ENCODE peak calls at places on chromosomes 5 and 9, in six cellular contexts. One of them, this sample, is unnamed.

GRCh38 chr9:98995059-98995665 is 51.5 kb downstream of the COL15A1 start:
- DNase-seq in mesenchymal stem cell: no peak
- DNase-seq in H9: peak; percentile 17
- DNase-seq in IMR-90: no peak
- DNase-seq in H1: no peak
- DNase-seq in trophoblast cell: no peak
- DNase-seq in this sample: no peak

GRCh38 chr5:157312492-157312891 is 46.6 kb downstream of the CYFIP2 start:
- DNase-seq in mesenchymal stem cell: peak; percentile 57
- DNase-seq in H9: peak; percentile 52
- DNase-seq in IMR-90: peak; percentile 72
- DNase-seq in H1: no peak
- DNase-seq in trophoblast cell: peak; percentile 76
- DNase-seq in this sample: peak; percentile 6

GRCh38 chr5:160470437-160471341 is 49.0 kb downstream of the PTTG1 start:
- DNase-seq in mesenchymal stem cell: no peak
- DNase-seq in H9: no peak
- DNase-seq in IMR-90: peak; percentile 58
- DNase-seq in H1: no peak
- DNase-seq in trophoblast cell: no peak
- DNase-seq in this sample: no peak

GRCh38 chr5:169701910-169702451 is 64.9 kb downstream of the DOCK2 start:
- DNase-seq in mesenchymal stem cell: peak; percentile 57
- DNase-seq in H9: no peak
- DNase-seq in IMR-90: peak; percentile 64
- DNase-seq in H1: no peak
- DNase-seq in trophoblast cell: peak; percentile 55
- DNase-seq in this sample: no peak

GRCh38 chr5:133738271-133738670 is 125.9 kb upstream of the FSTL4 start:
- DNase-seq in mesenchymal stem cell: no peak
- DNase-seq in H9: no peak
- DNase-seq in IMR-90: no peak
- DNase-seq in H1: no peak
- DNase-seq in trophoblast cell: no peak
- DNase-seq in this sample: no peak

GRCh38 chr5:38162625-38163024 is 95.7 kb upstream of the EGFLAM start:
- DNase-seq in mesenchymal stem cell: no peak
- DNase-seq in H9: no peak
- DNase-seq in IMR-90: peak; percentile 8
- DNase-seq in H1: no peak
- DNase-seq in trophoblast cell: peak; percentile 6
- DNase-seq in this sample: no peak

GRCh38 chr5:82057051-82057450 is 85.2 kb downstream of the ATG10 start:
- DNase-seq in mesenchymal stem cell: no peak
- DNase-seq in H9: no peak
- DNase-seq in IMR-90: peak; percentile 5
- DNase-seq in H1: no peak
- DNase-seq in trophoblast cell: no peak
- DNase-seq in this sample: no peak

GRCh38 chr9:136792321-136793062 is 1.3 kb downstream of the TMEM141 start:
- DNase-seq in mesenchymal stem cell: no peak
- DNase-seq in H9: no peak
- DNase-seq in IMR-90: no peak
- DNase-seq in H1: no peak
- DNase-seq in trophoblast cell: no peak
- DNase-seq in this sample: no peak

GRCh38 chr5:156556666-156557401 is 229.9 kb downstream of the SGCD start:
- DNase-seq in mesenchymal stem cell: no peak
- DNase-seq in H9: no peak
- DNase-seq in IMR-90: no peak
- DNase-seq in H1: no peak
- DNase-seq in trophoblast cell: no peak
- DNase-seq in this sample: no peak

GRCh38 chr5:133117930-133118445 is 66.2 kb downstream of the HSPA4 start:
- DNase-seq in mesenchymal stem cell: no peak
- DNase-seq in H9: no peak
- DNase-seq in IMR-90: no peak
- DNase-seq in H1: no peak
- DNase-seq in trophoblast cell: no peak
- DNase-seq in this sample: no peak

GRCh38 chr9:36488322-36488838 is 84.3 kb upstream of the MELK start:
- DNase-seq in mesenchymal stem cell: no peak
- DNase-seq in H9: no peak
- DNase-seq in IMR-90: no peak
- DNase-seq in H1: no peak
- DNase-seq in trophoblast cell: no peak
- DNase-seq in this sample: no peak

GRCh38 chr9:18935521-18935920 is 97.5 kb downstream of the SAXO1 start:
- DNase-seq in mesenchymal stem cell: no peak
- DNase-seq in H9: no peak
- DNase-seq in IMR-90: peak; percentile 57
- DNase-seq in H1: no peak
- DNase-seq in trophoblast cell: no peak
- DNase-seq in this sample: no peak

GRCh38 chr9:112031400-112031799 is 134.8 kb downstream of the UGCG start:
- DNase-seq in mesenchymal stem cell: no peak
- DNase-seq in H9: no peak
- DNase-seq in IMR-90: no peak
- DNase-seq in H1: no peak
- DNase-seq in trophoblast cell: no peak
- DNase-seq in this sample: no peak
- H3K9ac ChIP-seq in mesenchymal stem cell: no peak overlapping the region
- H3K9ac ChIP-seq in H9: no peak overlapping the region
- H3K9ac ChIP-seq in IMR-90: no peak overlapping the region
- H3K9ac ChIP-seq in H1: no peak overlapping the region
- H3K9ac ChIP-seq in trophoblast cell: no peak overlapping the region
- H3K9ac ChIP-seq in this sample: no peak overlapping the region

GRCh38 chr5:40404613-40405012 is 275.1 kb upstream of the PTGER4 start:
- DNase-seq in mesenchymal stem cell: no peak
- DNase-seq in H9: no peak
- DNase-seq in IMR-90: no peak
- DNase-seq in H1: no peak
- DNase-seq in trophoblast cell: no peak
- DNase-seq in this sample: no peak
- H2AFZ ChIP-seq in mesenchymal stem cell: no peak overlapping the region
- H2AFZ ChIP-seq in H9: no peak overlapping the region
- H2AFZ ChIP-seq in IMR-90: no peak overlapping the region
- H2AFZ ChIP-seq in H1: no peak overlapping the region
- H2AFZ ChIP-seq in trophoblast cell: no peak overlapping the region
- H2AFZ ChIP-seq in this sample: no peak overlapping the region

GRCh38 chr5:55104036-55104767 is 1.8 kb downstream of the GZMA start:
- DNase-seq in mesenchymal stem cell: no peak
- DNase-seq in H9: no peak
- DNase-seq in IMR-90: no peak
- DNase-seq in H1: no peak
- DNase-seq in trophoblast cell: no peak
- DNase-seq in this sample: peak; percentile 20

GRCh38 chr5:55104966-55105701 is 2.7 kb downstream of the GZMA start:
- DNase-seq in mesenchymal stem cell: no peak
- DNase-seq in H9: no peak
- DNase-seq in IMR-90: no peak
- DNase-seq in H1: no peak
- DNase-seq in trophoblast cell: no peak
- DNase-seq in this sample: no peak

GRCh38 chr5:55096860-55097259 is 5.6 kb upstream of the GZMA start:
- DNase-seq in mesenchymal stem cell: no peak
- DNase-seq in H9: no peak
- DNase-seq in IMR-90: no peak
- DNase-seq in H1: no peak
- DNase-seq in trophoblast cell: no peak
- DNase-seq in this sample: no peak

GRCh38 chr5:55102345-55102744 is at the start of gene GZMA:
- DNase-seq in mesenchymal stem cell: no peak
- DNase-seq in H9: no peak
- DNase-seq in IMR-90: no peak
- DNase-seq in H1: no peak
- DNase-seq in trophoblast cell: no peak
- DNase-seq in this sample: no peak

GRCh38 chr5:55101556-55102276 is 730 bp upstream of the GZMA start:
- DNase-seq in mesenchymal stem cell: no peak
- DNase-seq in H9: no peak
- DNase-seq in IMR-90: no peak
- DNase-seq in H1: no peak
- DNase-seq in trophoblast cell: no peak
- DNase-seq in this sample: no peak
- H4K91ac ChIP-seq in mesenchymal stem cell: no peak overlapping the region
- H4K91ac ChIP-seq in H9: no peak overlapping the region
- H4K91ac ChIP-seq in IMR-90: no peak overlapping the region
- H4K91ac ChIP-seq in H1: no peak overlapping the region
- H4K91ac ChIP-seq in trophoblast cell: no peak overlapping the region
- H4K91ac ChIP-seq in this sample: no peak overlapping the region

GRCh38 chr9:14278291-14278721 is 35.6 kb downstream of the NFIB start:
- DNase-seq in mesenchymal stem cell: peak; percentile 27
- DNase-seq in H9: no peak
- DNase-seq in IMR-90: peak; percentile 82
- DNase-seq in H1: no peak
- DNase-seq in trophoblast cell: no peak
- DNase-seq in this sample: no peak
- H3K9ac ChIP-seq in mesenchymal stem cell: no peak overlapping the region
- H3K9ac ChIP-seq in H9: no peak overlapping the region
- H3K9ac ChIP-seq in IMR-90: no peak overlapping the region
- H3K9ac ChIP-seq in H1: no peak overlapping the region
- H3K9ac ChIP-seq in trophoblast cell: no peak overlapping the region
- H3K9ac ChIP-seq in this sample: no peak overlapping the region

GRCh38 chr5:79107020-79107796 is 4.4 kb upstream of the BHMT start:
- DNase-seq in mesenchymal stem cell: peak; percentile 87
- DNase-seq in H9: no peak
- DNase-seq in IMR-90: peak; percentile 5
- DNase-seq in H1: no peak
- DNase-seq in trophoblast cell: peak; percentile 17
- DNase-seq in this sample: no peak
- H2AFZ ChIP-seq in mesenchymal stem cell: no peak overlapping the region
- H2AFZ ChIP-seq in H9: no peak overlapping the region
- H2AFZ ChIP-seq in IMR-90: no peak overlapping the region
- H2AFZ ChIP-seq in H1: no peak overlapping the region
- H2AFZ ChIP-seq in trophoblast cell: no peak overlapping the region
- H2AFZ ChIP-seq in this sample: no peak overlapping the region

DNA sequence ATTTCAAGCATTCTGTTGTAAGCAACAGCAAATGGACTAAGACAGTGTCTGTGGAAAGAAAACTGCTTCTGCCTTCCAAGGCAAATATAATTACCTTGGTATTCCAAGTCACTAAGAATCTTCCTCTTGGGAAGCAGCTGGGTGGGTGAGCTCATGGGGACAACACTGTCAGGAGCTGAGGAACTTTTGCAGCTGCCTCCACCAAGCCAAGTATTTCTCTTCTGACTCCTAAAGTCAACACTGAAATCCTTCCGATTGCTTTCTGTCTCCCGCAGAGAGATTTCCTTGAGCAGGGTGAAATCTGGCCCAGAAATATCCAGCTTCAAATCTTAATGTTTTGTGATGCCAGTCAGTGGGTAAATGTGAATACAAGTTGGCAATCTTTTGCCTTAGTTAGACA is 369.7 kb upstream of the DAB2 start:
- DNase-seq in mesenchymal stem cell: no peak
- DNase-seq in H9: no peak
- DNase-seq in IMR-90: peak; percentile 29
- DNase-seq in H1: no peak
- DNase-seq in trophoblast cell: no peak
- DNase-seq in this sample: no peak
- H4K91ac ChIP-seq in mesenchymal stem cell: no peak overlapping the region
- H4K91ac ChIP-seq in H9: no peak overlapping the region
- H4K91ac ChIP-seq in IMR-90: no peak overlapping the region
- H4K91ac ChIP-seq in H1: no peak overlapping the region
- H4K91ac ChIP-seq in trophoblast cell: no peak overlapping the region
- H4K91ac ChIP-seq in this sample: no peak overlapping the region

DNA sequence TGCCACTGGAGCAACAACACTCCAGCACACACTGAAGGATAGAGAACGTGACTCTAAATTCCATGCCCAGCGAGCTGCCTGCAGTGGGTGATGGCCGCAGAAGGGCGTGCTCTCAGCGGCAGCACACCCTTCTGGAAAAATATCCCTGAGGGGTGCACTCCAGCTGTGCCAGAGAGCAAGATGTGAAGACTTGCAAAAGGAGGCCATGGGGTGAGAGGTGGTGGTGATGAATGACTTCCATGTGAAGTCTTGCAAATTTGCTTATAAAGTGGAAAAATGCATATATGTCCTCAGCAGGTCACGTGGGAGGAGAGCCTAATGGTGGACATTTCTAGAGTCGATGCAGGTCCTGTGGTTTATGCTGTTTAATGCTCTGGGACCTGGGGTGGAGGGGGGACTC is 39.8 kb upstream of the COL5A1 start:
- DNase-seq in mesenchymal stem cell: peak; percentile 83
- DNase-seq in H9: no peak
- DNase-seq in IMR-90: peak; percentile 67
- DNase-seq in H1: no peak
- DNase-seq in trophoblast cell: no peak
- DNase-seq in this sample: no peak
- H3K9ac ChIP-seq in mesenchymal stem cell: no peak overlapping the region
- H3K9ac ChIP-seq in H9: no peak overlapping the region
- H3K9ac ChIP-seq in IMR-90: peak overlapping the region; percentile 6
- H3K9ac ChIP-seq in H1: no peak overlapping the region
- H3K9ac ChIP-seq in trophoblast cell: no peak overlapping the region
- H3K9ac ChIP-seq in this sample: no peak overlapping the region